ENCODE peak calls at places on chromosomes 7 and 10, in seven cellular contexts. I, F, U, P, C, V and B are unnamed samples.

GRCh38 chr10:100724531-100725027 is 20.8 kb upstream of the PAX2 start:
- DNase-seq in I (no peak), F (no peak), C (no peak), V (no peak), P (no peak), U (no peak), B (no peak)

GRCh38 chr10:104099941-104100340 is 14.3 kb upstream of the COL17A1 start:
- DNase-seq in U (no peak), I (no peak), F (no peak), C (no peak), V (no peak), P (no peak), B (no peak)

GRCh38 chr7:150322833-150323681 is at the start of the genes ACTR3C and LRRC61:
- DNase-seq in I (peak), P (no peak), F (peak), V (no peak), C (no peak), U (no peak), B (peak)

GRCh38 chr10:1406172-1406975 is 331.0 kb downstream of the ADARB2 start:
- DNase-seq in I (no peak), U (no peak), V (no peak), C (no peak), F (no peak), P (no peak), B (no peak)

GRCh38 chr10:1939016-1939415 is 201.7 kb upstream of the ADARB2 start:
- DNase-seq in I (peak), P (no peak), C (no peak), F (peak), V (no peak), U (no peak), B (no peak)

GRCh38 chr7:100080895-100081534 is 508 bp downstream of the ZNF3 start:
- DNase-seq in C (no peak), I (no peak), P (no peak), F (no peak), U (no peak), V (no peak), B (no peak)

GRCh38 chr7:129225931-129226572 is 1.2 kb downstream of the AHCYL2 start:
- DNase-seq in V (no peak), P (no peak), C (no peak), I (no peak), U (no peak), F (no peak), B (peak)

GRCh38 chr7:30596043-30596641 is 1.5 kb downstream of the GARS1 start:
- DNase-seq in V (no peak), I (peak), P (no peak), C (peak), F (peak), U (peak), B (no peak)

GRCh38 chr7:29193316-29194205 is 1.0 kb upstream of the CHN2 start:
- DNase-seq in V (no peak), F (no peak), P (no peak), U (no peak), I (no peak), C (no peak), B (peak)

GRCh38 chr7:6071406-6071805 is 40.2 kb downstream of the ANKRD61 start:
- DNase-seq in U (no peak), F (no peak), P (no peak), I (no peak), V (no peak), C (no peak), B (no peak)

GRCh38 chr7:29494350-29494749 is 69.3 kb upstream of the PRR15 start:
- DNase-seq in I (no peak), F (no peak), U (peak), P (no peak), C (peak), V (peak), B (no peak)

GRCh38 chr10:30095811-30096422 is 36.5 kb upstream of the JCAD start:
- DNase-seq in I (no peak), U (no peak), F (no peak), C (peak), P (no peak), V (no peak), B (no peak)

GRCh38 chr10:129800-130199 is 5.5 kb upstream of the ZMYND11 start:
- DNase-seq in U (no peak), C (no peak), P (no peak), I (no peak), F (no peak), V (no peak), B (no peak)